ENCODE peak calls at places on chromosome 9, in nine cellular contexts. T, Y, F, D, W, E, I, X and H are unnamed samples.

GRCh38 chr9:70110194-70111041 is 66.8 kb downstream of the MAMDC2 start:
- DNase-seq in I (peak; percentile 3), Y (no peak), T (no peak), D (peak; percentile 53), X (peak; percentile 39), F (no peak), E (no peak), W (no peak), H (no peak)

GRCh38 chr9:37947987-37948386 is 44.1 kb upstream of the SLC25A51 start:
- DNase-seq in F (no peak), W (no peak), T (no peak), I (no peak), Y (no peak), X (no peak), D (no peak), E (no peak), H (no peak)

GRCh38 chr9:134066923-134067851 is 639 bp downstream of the BRD3 start:
- DNase-seq in W (peak; percentile 64), F (no peak), E (no peak), D (peak; percentile 16), I (peak; percentile 54), X (no peak), T (peak; percentile 26), Y (peak; percentile 39), H (peak; percentile 44)

GRCh38 chr9:126633881-126634558 is 20.3 kb downstream of the LMX1B start:
- DNase-seq in E (no peak), Y (no peak), I (no peak), F (no peak), W (no peak), D (no peak), X (peak; percentile 42), T (no peak), H (no peak)

GRCh38 chr9:124791106-124791505 is 14.2 kb downstream of the OLFML2A start:
- DNase-seq in X (no peak), E (no peak), W (no peak), T (no peak), I (no peak), F (no peak), Y (no peak), D (no peak), H (no peak)

GRCh38 chr9:101731429-101731828 is 7.0 kb downstream of the GRIN3A start:
- DNase-seq in T (no peak), D (no peak), I (no peak), W (no peak), Y (no peak), E (no peak), X (no peak), F (no peak), H (no peak)

GRCh38 chr9:90441814-90442213 is 200.8 kb downstream of the DIRAS2 start:
- DNase-seq in D (no peak), Y (peak; percentile 30), E (no peak), X (no peak), W (no peak), T (no peak), F (no peak), I (no peak), H (no peak)

GRCh38 chr9:38144421-38144820 is 75.4 kb upstream of the SHB start:
- DNase-seq in W (no peak), X (peak; percentile 59), I (no peak), E (peak; percentile 8), Y (no peak), F (no peak), T (no peak), D (no peak), H (no peak)

GRCh38 chr9:92500725-92501124 is 18.4 kb upstream of the ASPN start:
- DNase-seq in W (no peak), T (no peak), I (no peak), Y (no peak), E (no peak), D (no peak), X (no peak), F (no peak), H (no peak)

GRCh38 chr9:89005323-89005722 is 14.1 kb downstream of the S1PR3 start:
- DNase-seq in Y (no peak), W (no peak), E (no peak), T (no peak), D (no peak), I (no peak), F (no peak), X (no peak), H (no peak)

GRCh38 chr9:128917151-128917849 is 3.5 kb upstream of the PHYHD1 start:
- DNase-seq in Y (peak; percentile 68), W (no peak), E (peak; percentile 78), T (no peak), I (no peak), D (peak; percentile 88), X (no peak), F (peak; percentile 65), H (no peak)

GRCh38 chr9:110446171-110446570 is 108.5 kb upstream of the TXNDC8 start:
- DNase-seq in T (no peak), I (no peak), D (peak; percentile 33), W (no peak), X (peak; percentile 52), F (no peak), Y (no peak), E (no peak), H (no peak)

GRCh38 chr9:95494022-95494415 is 22.8 kb downstream of the PTCH1 start:
- DNase-seq in I (no peak), W (no peak), D (no peak), X (no peak), E (peak; percentile 66), T (peak; percentile 46), F (no peak), Y (no peak), H (no peak)

GRCh38 chr9:21688108-21689102 is 114.0 kb upstream of the MTAP start:
- DNase-seq in T (no peak), X (peak; percentile 83), I (no peak), F (no peak), E (peak; percentile 84), W (no peak), Y (peak; percentile 87), D (peak; percentile 80), H (no peak)

GRCh38 chr9:70563437-70564204 is 149.2 kb upstream of the KLF9 start:
- DNase-seq in X (no peak), I (peak; percentile 86), F (no peak), D (peak; percentile 73), T (no peak), Y (no peak), E (no peak), W (peak; percentile 64), H (no peak)

GRCh38 chr9:80492221-80492620 is 920.5 kb downstream of the TLE4 start:
- DNase-seq in I (no peak), F (no peak), E (peak; percentile 16), X (no peak), Y (no peak), T (no peak), D (no peak), W (no peak), H (no peak)

GRCh38 chr9:130327070-130327780 is 61.7 kb downstream of the HMCN2 start:
- DNase-seq in T (peak; percentile 65), I (no peak), Y (no peak), W (no peak), E (no peak), D (no peak), F (no peak), X (no peak), H (peak; percentile 60)

GRCh38 chr9:115591584-115591984 is 473.6 kb upstream of the TNC start:
- DNase-seq in E (peak; percentile 95), T (no peak), X (peak; percentile 94), I (peak; percentile 35), W (peak; percentile 27), Y (peak; percentile 97), F (peak; percentile 62), D (peak; percentile 97), H (no peak)

GRCh38 chr9:121674952-121675351 is 23.5 kb downstream of the DAB2IP start:
- DNase-seq in X (no peak), I (no peak), D (peak; percentile 63), W (no peak), E (peak; percentile 45), T (no peak), Y (no peak), F (no peak), H (no peak)

GRCh38 chr9:121673576-121673975 is 22.1 kb downstream of the DAB2IP start:
- DNase-seq in F (no peak), E (no peak), W (no peak), I (no peak), D (no peak), Y (no peak), X (no peak), T (no peak), H (no peak)

GRCh38 chr9:121676916-121677315 is 25.5 kb downstream of the DAB2IP start:
- DNase-seq in D (no peak), F (no peak), T (no peak), E (no peak), Y (no peak), W (no peak), X (no peak), I (no peak), H (no peak)

GRCh38 chr9:121675969-121676822 is 24.8 kb downstream of the DAB2IP start:
- DNase-seq in W (no peak), E (no peak), F (no peak), T (no peak), X (no peak), I (no peak), D (no peak), Y (no peak), H (no peak)

GRCh38 chr9:121675381-121675780 is 23.9 kb downstream of the DAB2IP start:
- DNase-seq in D (no peak), W (no peak), T (no peak), I (no peak), X (no peak), Y (no peak), E (no peak), F (no peak), H (no peak)
- TF ChIP-seq CTCF in D (no peak), W (no peak), T (no peak), I (no peak), X (no peak), Y (no peak), E (no peak), F (no peak), H (no peak)

GRCh38 chr9:76658510-76659231 is 105.6 kb upstream of the PCA3 start:
- DNase-seq in D (peak; percentile 60), Y (peak; percentile 37), X (peak; percentile 46), W (peak; percentile 66), T (no peak), I (peak; percentile 63), F (no peak), E (peak; percentile 39), H (no peak)
- TF ChIP-seq CTCF in D (peak; percentile 56), Y (peak; percentile 62), X (peak; percentile 70), W (peak; percentile 63), T (no peak), I (peak; percentile 50), F (peak; percentile 19), E (peak; percentile 62), H (no peak)

DNA sequence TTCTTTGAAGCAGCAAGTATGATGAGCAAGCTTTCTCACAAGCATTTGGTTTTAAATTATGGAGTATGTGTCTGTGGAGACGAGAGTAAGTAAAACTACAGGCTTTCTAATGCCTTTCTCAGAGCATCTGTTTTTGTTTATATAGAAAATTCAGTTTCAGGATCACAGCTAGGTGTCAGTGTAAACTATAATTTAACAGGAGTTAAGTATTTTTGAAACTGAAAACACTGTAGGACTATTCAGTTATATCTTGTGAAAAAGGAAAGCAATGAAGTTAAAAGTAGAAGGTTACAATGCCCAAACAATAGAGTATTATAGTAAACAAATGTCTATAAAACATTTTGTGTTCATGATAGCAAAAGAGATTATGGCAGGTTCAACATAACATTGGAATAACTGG is 88.6 kb downstream of the JAK2 start:
- DNase-seq in Y (no peak), E (no peak), W (no peak), I (peak; percentile 29), F (no peak), T (no peak), D (no peak), X (no peak), H (no peak)
- TF ChIP-seq CTCF in Y (peak; percentile 12), E (peak; percentile 13), W (peak; percentile 25), I (peak; percentile 1), F (no peak), T (no peak), D (no peak), X (peak; percentile 11), H (no peak)

GRCh38 chr9:136438548-136438908 is 1.1 kb downstream of the INPP5E start:
- DNase-seq in F (no peak), T (peak; percentile 54), D (peak; percentile 6), X (peak; percentile 11), E (peak; percentile 6), I (peak; percentile 40), Y (peak; percentile 26), W (no peak), H (peak; percentile 33)
- TF ChIP-seq CTCF in F (no peak), T (no peak), D (no peak), X (no peak), E (no peak), I (no peak), Y (no peak), W (no peak), H (no peak)